ENCODE peak calls at places on chromosomes 7 and 10, in four cellular contexts. One of them, this sample, is unnamed.

GRCh38 chr10:96588601-96589419 is 2.0 kb upstream of the TM9SF3 start:
- DNase-seq in HCT116: no peak
- DNase-seq in K562: no peak
- DNase-seq in GM12892: no peak
- DNase-seq in this sample: no peak

GRCh38 chr7:95246935-95247370 is 77.4 kb downstream of the PON1 start:
- DNase-seq in HCT116: peak
- DNase-seq in GM12892: no peak
- DNase-seq in K562: peak
- DNase-seq in this sample: no peak

GRCh38 chr10:92691591-92692084 is 1.9 kb downstream of the HHEX start:
- DNase-seq in GM12892: no peak
- DNase-seq in K562: peak
- DNase-seq in HCT116: no peak
- DNase-seq in this sample: no peak

GRCh38 chr7:142537760-142538159 is 211.5 kb upstream of the PRSS1 start:
- DNase-seq in HCT116: no peak
- DNase-seq in GM12892: no peak
- DNase-seq in K562: no peak
- DNase-seq in this sample: no peak

GRCh38 chr7:26497801-26498596 is 206.3 kb downstream of the SNX10 start:
- DNase-seq in GM12892: no peak
- DNase-seq in K562: peak
- DNase-seq in HCT116: no peak
- DNase-seq in this sample: no peak

GRCh38 chr10:58608356-58608755 is 95.7 kb downstream of the BICC1 start:
- DNase-seq in K562: no peak
- DNase-seq in HCT116: no peak
- DNase-seq in GM12892: no peak
- DNase-seq in this sample: no peak

GRCh38 chr7:108598858-108599257 is 29.2 kb downstream of the DNAJB9 start:
- DNase-seq in GM12892: no peak
- DNase-seq in HCT116: no peak
- DNase-seq in K562: no peak
- DNase-seq in this sample: no peak

GRCh38 chr10:21737061-21737460 is 203.0 kb downstream of the MLLT10 start:
- DNase-seq in GM12892: no peak
- DNase-seq in K562: no peak
- DNase-seq in HCT116: no peak
- DNase-seq in this sample: no peak

GRCh38 chr10:87093461-87094372 is 926 bp downstream of the GLUD1 start:
- DNase-seq in K562: peak
- DNase-seq in HCT116: no peak
- DNase-seq in GM12892: peak
- DNase-seq in this sample: peak

GRCh38 chr10:30351502-30351901 is 2.4 kb upstream of the MTPAP start:
- DNase-seq in HCT116: no peak
- DNase-seq in GM12892: no peak
- DNase-seq in K562: no peak
- DNase-seq in this sample: no peak

GRCh38 chr7:70316745-70317144 is 718.5 kb downstream of the AUTS2 start:
- DNase-seq in K562: no peak
- DNase-seq in HCT116: no peak
- DNase-seq in GM12892: no peak
- DNase-seq in this sample: no peak

GRCh38 chr10:30818854-30819253 is 189.3 kb upstream of the LYZL2 start:
- DNase-seq in HCT116: no peak
- DNase-seq in GM12892: no peak
- DNase-seq in K562: no peak
- DNase-seq in this sample: no peak

GRCh38 chr7:98823226-98823625 is 46.6 kb downstream of the TMEM130 start:
- DNase-seq in K562: no peak
- DNase-seq in GM12892: no peak
- DNase-seq in HCT116: no peak
- DNase-seq in this sample: no peak

GRCh38 chr7:114530074-114530611 is 115.5 kb downstream of the FOXP2 start:
- DNase-seq in HCT116: no peak
- DNase-seq in GM12892: no peak
- DNase-seq in K562: no peak
- DNase-seq in this sample: no peak
- TF ChIP-seq POLR2A in HCT116: no peak
- TF ChIP-seq POLR2A in GM12892: no peak
- TF ChIP-seq POLR2A in K562: no peak
- TF ChIP-seq POLR2A in this sample: no peak

DNA sequence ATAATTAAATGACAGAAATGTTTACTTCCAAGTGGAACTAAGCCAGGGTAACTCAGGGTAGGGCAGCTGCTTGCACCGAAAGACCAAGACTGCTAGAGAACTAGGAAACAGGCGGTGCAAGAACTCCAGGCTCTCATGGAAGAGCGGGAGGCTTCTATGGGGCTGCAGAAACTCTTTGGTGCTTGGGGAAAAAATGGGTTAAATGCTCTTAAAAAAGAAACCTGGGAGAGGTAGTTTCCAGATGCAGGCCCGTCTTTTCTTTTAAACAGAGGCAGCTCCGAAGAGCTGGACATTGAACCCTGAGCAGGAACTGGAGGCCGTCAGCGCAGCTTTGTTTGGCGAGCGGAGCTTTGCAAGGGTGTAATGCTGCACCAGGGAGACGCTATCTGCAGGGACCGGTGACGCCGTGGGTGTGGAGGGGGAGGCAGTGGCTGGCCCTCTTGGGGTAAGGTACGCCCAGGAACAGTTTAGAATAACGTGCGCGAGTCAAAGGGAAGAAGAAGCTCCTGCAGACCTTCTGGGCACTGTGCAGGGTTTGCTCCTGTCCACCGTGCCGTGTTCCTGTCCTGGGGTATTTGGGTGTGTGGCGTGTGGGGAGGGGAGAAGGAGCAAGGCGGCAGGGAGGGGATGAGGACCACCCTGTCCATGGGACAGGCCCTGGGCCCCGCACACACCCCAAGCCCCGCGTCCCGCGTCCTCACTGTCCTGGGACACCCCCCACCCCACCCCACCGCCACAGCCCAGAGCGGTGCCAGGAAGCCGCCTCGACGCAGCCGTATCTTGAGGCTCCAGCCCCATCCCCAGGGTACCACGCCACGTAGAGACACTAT is 59.0 kb downstream of the EGFR start:
- DNase-seq in GM12892: no peak
- DNase-seq in K562: peak
- DNase-seq in HCT116: no peak
- DNase-seq in this sample: no peak
- TF ChIP-seq POLR2AphosphoS5 in GM12892: no peak
- TF ChIP-seq POLR2AphosphoS5 in K562: no peak
- TF ChIP-seq POLR2AphosphoS5 in HCT116: no peak
- TF ChIP-seq POLR2AphosphoS5 in this sample: no peak

GRCh38 chr10:122856902-122857301 is 11.2 kb upstream of the CUZD1 start:
- DNase-seq in K562: no peak
- DNase-seq in HCT116: no peak
- DNase-seq in GM12892: no peak
- DNase-seq in this sample: no peak

GRCh38 chr10:122855745-122856144 is 10.1 kb upstream of the CUZD1 start:
- DNase-seq in GM12892: no peak
- DNase-seq in K562: no peak
- DNase-seq in HCT116: no peak
- DNase-seq in this sample: no peak

GRCh38 chr10:122853665-122854313 is 8.1 kb upstream of the CUZD1 start:
- DNase-seq in HCT116: no peak
- DNase-seq in K562: no peak
- DNase-seq in GM12892: no peak
- DNase-seq in this sample: no peak

GRCh38 chr10:122852261-122852660 is 6.6 kb upstream of the CUZD1 start:
- DNase-seq in K562: no peak
- DNase-seq in GM12892: no peak
- DNase-seq in HCT116: no peak
- DNase-seq in this sample: no peak

DNA sequence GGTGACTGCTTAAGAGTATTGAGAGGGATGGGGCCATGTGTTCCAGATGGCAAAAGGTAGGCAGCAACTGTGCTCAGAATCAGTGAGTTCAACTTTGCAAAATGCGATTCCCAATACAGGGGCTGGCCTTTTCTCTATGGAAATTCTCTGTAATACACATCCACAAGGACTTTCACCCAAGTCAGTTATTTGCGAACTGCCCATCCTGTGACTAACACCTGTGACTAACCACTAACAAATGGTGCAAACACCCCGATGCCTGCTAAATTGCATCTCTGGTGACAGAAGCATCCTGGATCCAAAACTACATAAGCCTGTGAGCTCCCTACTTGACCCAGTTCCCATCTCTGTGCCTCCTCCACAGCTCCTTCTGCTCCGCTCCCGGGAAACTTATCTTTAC is 9.0 kb upstream of the CUZD1 start:
- DNase-seq in GM12892: no peak
- DNase-seq in K562: no peak
- DNase-seq in HCT116: no peak
- DNase-seq in this sample: no peak
- TF ChIP-seq POLR2A in GM12892: no peak
- TF ChIP-seq POLR2A in K562: no peak
- TF ChIP-seq POLR2A in HCT116: no peak
- TF ChIP-seq POLR2A in this sample: no peak

GRCh38 chr10:44963772-44964633 is 4.4 kb downstream of the RASSF4 start:
- DNase-seq in HCT116: no peak
- DNase-seq in GM12892: no peak
- DNase-seq in K562: no peak
- DNase-seq in this sample: no peak
- TF ChIP-seq POLR2AphosphoS5 in HCT116: no peak
- TF ChIP-seq POLR2AphosphoS5 in GM12892: no peak
- TF ChIP-seq POLR2AphosphoS5 in K562: no peak
- TF ChIP-seq POLR2AphosphoS5 in this sample: no peak

GRCh38 chr7:80916770-80917681 is 1.8 kb downstream of the SEMA3C start:
- DNase-seq in HCT116: no peak
- DNase-seq in GM12892: no peak
- DNase-seq in K562: no peak
- DNase-seq in this sample: no peak

GRCh38 chr7:80918406-80918805 is 445 bp downstream of the SEMA3C start:
- DNase-seq in GM12892: no peak
- DNase-seq in K562: no peak
- DNase-seq in HCT116: no peak
- DNase-seq in this sample: peak

GRCh38 chr7:80922254-80923049 is 3.6 kb upstream of the SEMA3C start:
- DNase-seq in K562: no peak
- DNase-seq in GM12892: no peak
- DNase-seq in HCT116: no peak
- DNase-seq in this sample: no peak

GRCh38 chr7:80921130-80921529 is 2.3 kb upstream of the SEMA3C start:
- DNase-seq in K562: no peak
- DNase-seq in HCT116: no peak
- DNase-seq in GM12892: no peak
- DNase-seq in this sample: no peak

DNA sequence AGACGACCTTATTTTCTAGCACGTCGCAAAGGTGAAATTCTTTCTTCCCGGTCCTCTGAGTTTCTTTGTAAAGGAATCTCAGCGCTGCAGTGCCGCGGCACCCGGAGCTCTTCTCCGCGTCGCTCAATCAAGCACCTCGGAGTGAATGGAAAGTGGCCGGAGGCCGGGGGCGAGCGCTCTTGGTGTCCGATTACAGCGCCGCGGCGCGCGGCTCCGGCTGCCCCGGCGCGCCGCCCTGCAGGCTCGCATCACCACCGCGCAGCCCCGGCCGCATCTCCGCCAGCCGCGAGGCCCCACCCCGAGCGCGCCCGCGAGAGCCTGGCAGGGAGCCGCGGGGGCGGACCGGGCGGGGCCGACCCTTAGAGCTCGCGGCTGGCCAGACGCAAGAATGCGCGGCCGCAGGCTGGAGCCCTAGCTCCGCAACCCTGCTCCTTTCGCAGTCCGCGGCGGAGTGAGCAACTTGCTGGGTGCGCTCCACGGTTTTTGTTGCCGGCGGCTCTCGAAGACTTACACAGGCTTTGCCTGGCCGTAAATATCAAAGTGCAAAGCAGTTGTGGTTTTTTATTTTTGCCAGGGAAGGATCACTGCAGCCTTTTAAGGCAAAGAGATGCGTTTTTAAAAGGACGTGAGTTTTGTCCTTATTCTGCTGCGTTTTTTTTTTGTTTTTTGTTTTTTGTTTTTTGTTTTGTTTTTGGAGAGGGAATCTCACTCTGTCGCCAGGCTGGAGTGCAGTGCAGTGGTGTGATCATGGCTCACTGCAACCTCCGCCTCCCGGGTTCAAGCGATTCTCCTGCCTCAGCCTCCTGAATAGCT is at the start of gene SEMA3C:
- DNase-seq in GM12892: no peak
- DNase-seq in K562: peak
- DNase-seq in HCT116: peak
- DNase-seq in this sample: peak
- TF ChIP-seq POLR2A in GM12892: no peak
- TF ChIP-seq POLR2A in K562: no peak
- TF ChIP-seq POLR2A in HCT116: peak
- TF ChIP-seq POLR2A in this sample: no peak

GRCh38 chr10:12617205-12618175 is 268.1 kb downstream of the CAMK1D start:
- DNase-seq in HCT116: no peak
- DNase-seq in GM12892: no peak
- DNase-seq in K562: no peak
- DNase-seq in this sample: no peak
- TF ChIP-seq POLR2AphosphoS5 in HCT116: no peak
- TF ChIP-seq POLR2AphosphoS5 in GM12892: no peak
- TF ChIP-seq POLR2AphosphoS5 in K562: no peak
- TF ChIP-seq POLR2AphosphoS5 in this sample: no peak

DNA sequence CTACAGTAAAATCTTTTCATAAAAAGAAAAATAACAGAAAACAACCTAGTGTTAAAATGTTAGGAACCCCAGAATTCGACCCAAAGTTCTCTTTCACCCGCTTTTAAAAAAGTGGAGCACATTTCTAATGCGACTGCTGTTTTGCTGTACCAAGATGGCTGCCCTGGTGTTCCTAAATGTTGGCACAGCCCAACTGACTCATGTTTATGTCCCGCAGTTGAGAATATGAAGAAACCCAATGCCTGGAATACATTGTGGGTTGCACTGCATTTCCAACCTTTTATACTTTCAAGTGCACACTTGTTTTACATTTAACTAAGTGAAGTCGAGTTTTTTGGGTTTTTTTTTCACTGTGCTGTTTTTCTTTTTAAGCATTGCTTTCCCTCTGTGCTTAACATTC is 944 bp downstream of the STEAP1B start:
- DNase-seq in GM12892: no peak
- DNase-seq in K562: peak
- DNase-seq in HCT116: no peak
- DNase-seq in this sample: no peak
- TF ChIP-seq POLR2A in GM12892: no peak
- TF ChIP-seq POLR2A in K562: no peak
- TF ChIP-seq POLR2A in HCT116: no peak
- TF ChIP-seq POLR2A in this sample: no peak

DNA sequence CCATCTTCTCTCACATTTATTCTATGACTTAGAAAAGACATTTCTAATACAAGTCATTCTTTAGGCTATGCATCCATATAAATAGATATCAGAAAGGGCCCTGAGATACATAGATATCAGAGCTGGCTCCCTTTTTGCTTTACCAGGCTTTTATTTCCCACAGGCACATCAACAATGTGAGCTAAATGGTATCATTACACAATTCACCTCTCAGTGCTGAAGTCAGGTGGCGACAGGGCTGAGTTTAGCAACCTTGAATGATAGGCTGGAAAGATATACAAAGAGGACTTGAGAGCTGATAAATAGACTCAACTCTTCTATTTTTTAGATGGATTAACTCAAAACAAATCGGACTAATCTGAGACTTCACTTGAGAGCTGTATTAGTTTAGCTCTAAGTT is 189.2 kb upstream of the COL1A2 start:
- DNase-seq in K562: no peak
- DNase-seq in HCT116: no peak
- DNase-seq in GM12892: no peak
- DNase-seq in this sample: no peak
- TF ChIP-seq POLR2AphosphoS5 in K562: no peak
- TF ChIP-seq POLR2AphosphoS5 in HCT116: no peak
- TF ChIP-seq POLR2AphosphoS5 in GM12892: no peak
- TF ChIP-seq POLR2AphosphoS5 in this sample: no peak